ENCODE peak calls at places on chromosomes 16 and 17, in four cellular contexts. C, H, R and J are unnamed samples.

GRCh38 chr16:85678016-85678415 is 10.7 kb downstream of the GINS2 start:
- DNase-seq in H (no peak), R (no peak), C (no peak), J (no peak)

GRCh38 chr17:61462734-61463067 is 10.5 kb downstream of the TBX4 start:
- DNase-seq in R (no peak), C (no peak), H (no peak), J (no peak)

GRCh38 chr17:82930924-82931695 is 91.3 kb upstream of the ZNF750 start:
- DNase-seq in R (no peak), C (no peak), H (no peak), J (no peak)

GRCh38 chr16:1959269-1960039 is at the start of gene NDUFB10:
- DNase-seq in R (peak; percentile 88), C (peak; percentile 85), H (peak; percentile 89), J (peak; percentile 89)

GRCh38 chr17:74584714-74585113 is 7.4 kb downstream of the CD300LD start:
- DNase-seq in H (no peak), R (no peak), C (no peak), J (no peak)

GRCh38 chr16:88030498-88030897 is 79.3 kb downstream of the BANP start:
- DNase-seq in H (no peak), C (no peak), R (no peak), J (no peak)

GRCh38 chr17:673200-673681 is 41.4 kb downstream of the VPS53 start:
- DNase-seq in R (peak; percentile 35), H (no peak), C (no peak), J (peak; percentile 56)

GRCh38 chr16:83113317-83113716 is 486.5 kb downstream of the CDH13 start:
- DNase-seq in R (no peak), H (peak; percentile 49), C (no peak), J (no peak)

GRCh38 chr17:40218740-40219072 is 398 bp upstream of the WIPF2 start:
- DNase-seq in C (peak; percentile 47), R (peak; percentile 90), H (no peak), J (peak; percentile 25)

GRCh38 chr17:17072546-17072945 is 30.3 kb downstream of the MPRIP start:
- DNase-seq in C (no peak), R (no peak), H (no peak), J (no peak)

GRCh38 chr16:794853-795466 is 5.6 kb downstream of the GNG13 start:
- DNase-seq in C (no peak), R (no peak), H (no peak), J (no peak)

GRCh38 chr16:87457724-87458423 is 35.0 kb downstream of the ZCCHC14 start:
- DNase-seq in C (peak; percentile 97), R (peak; percentile 96), H (no peak), J (peak; percentile 35)

GRCh38 chr17:77462101-77462500 is 321.3 kb downstream of the SEC14L1 start:
- DNase-seq in C (no peak), R (no peak), H (peak; percentile 52), J (no peak)

GRCh38 chr16:81626181-81626674 is 152.9 kb upstream of the PLCG2 start:
- DNase-seq in R (no peak), C (no peak), H (no peak), J (no peak)

GRCh38 chr17:82582208-82582607 is 62.7 kb downstream of the FOXK2 start:
- DNase-seq in C (no peak), R (no peak), H (no peak), J (no peak)

DNA sequence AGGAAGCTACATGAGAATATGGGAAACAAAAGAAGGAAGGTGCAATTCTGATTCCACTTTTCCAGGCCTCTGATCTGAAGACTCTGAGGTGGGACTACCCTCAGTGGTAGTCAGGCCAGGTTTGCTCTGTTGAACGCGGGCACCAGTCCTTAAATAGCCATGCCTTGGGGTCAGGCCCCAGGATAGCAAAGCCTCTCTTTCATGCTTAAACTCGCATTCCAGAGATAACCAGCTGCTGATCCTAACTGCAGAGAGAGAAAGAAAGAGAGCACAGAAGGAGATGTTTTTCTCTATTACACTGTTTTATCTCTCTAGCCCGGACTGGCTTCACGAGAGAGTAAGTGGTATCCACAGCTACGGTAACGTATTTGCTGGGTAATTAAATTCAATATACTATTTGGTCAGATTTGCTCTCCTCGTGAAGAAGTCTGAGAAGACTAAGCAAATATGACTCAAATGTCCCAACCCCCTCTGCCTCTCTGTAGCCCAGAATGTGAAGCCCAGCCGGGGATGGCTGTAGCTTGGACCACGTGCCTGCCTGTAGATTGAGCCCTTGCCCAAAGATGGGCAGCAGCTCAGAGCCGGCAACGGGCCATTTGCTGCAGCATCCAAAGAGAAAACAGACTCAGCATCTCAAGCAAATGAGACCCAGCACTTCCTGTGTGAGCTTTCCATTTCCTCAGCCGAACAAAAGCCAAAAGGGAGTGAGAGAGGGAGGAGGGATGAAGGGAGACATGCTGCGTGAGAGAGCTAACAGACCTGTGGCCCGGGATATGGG is 122.2 kb downstream of the SMG6 start:
- DNase-seq in R (peak; percentile 87), H (no peak), C (no peak), J (no peak)
- H3K9ac ChIP-seq in R (peak overlapping the region; percentile 82), H (no peak overlapping the region), C (no peak overlapping the region), J (no peak overlapping the region)

GRCh38 chr17:50149099-50149424 is 1.4 kb downstream of the PPP1R9B start:
- DNase-seq in H (no peak), R (peak; percentile 14), C (no peak), J (no peak)
- H3K4me3 ChIP-seq in H (peak overlapping the region; percentile 58), R (peak overlapping the region; percentile 88), C (peak overlapping the region; percentile 76), J (peak overlapping the region; percentile 78)

DNA sequence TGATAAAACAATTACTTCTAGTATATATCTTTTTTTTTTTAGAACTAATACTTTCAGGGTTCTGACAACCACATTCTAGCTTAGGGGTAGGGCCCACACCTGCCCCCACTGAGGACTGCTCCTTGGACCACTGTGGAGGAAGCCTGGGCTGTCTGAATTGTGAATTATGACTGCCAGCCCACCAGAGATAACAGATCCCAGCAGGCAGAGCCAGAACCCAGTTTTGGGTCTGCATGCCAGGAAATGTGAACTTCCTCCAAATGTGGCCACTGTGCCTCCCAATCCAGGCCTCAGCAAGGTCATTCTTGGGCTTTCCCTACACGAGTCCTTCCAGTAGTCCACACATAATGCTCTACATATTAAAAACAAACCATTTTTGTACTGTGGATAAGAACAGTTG is 15.9 kb downstream of the VEZF1 start:
- DNase-seq in C (no peak), R (no peak), H (no peak), J (no peak)
- H3K36me3 ChIP-seq in C (peaks cover 28% of the 10 kb centered on the region), R (peaks cover 55% of the 10 kb centered on the region), H (peaks cover 42% of the 10 kb centered on the region), J (peaks cover 54% of the 10 kb centered on the region)

GRCh38 chr17:80943346-80944145 is 48.1 kb upstream of the CHMP6 start:
- DNase-seq in C (no peak), H (no peak), R (no peak), J (no peak)
- H3K9ac ChIP-seq in C (no peak overlapping the region), H (no peak overlapping the region), R (no peak overlapping the region), J (no peak overlapping the region)

DNA sequence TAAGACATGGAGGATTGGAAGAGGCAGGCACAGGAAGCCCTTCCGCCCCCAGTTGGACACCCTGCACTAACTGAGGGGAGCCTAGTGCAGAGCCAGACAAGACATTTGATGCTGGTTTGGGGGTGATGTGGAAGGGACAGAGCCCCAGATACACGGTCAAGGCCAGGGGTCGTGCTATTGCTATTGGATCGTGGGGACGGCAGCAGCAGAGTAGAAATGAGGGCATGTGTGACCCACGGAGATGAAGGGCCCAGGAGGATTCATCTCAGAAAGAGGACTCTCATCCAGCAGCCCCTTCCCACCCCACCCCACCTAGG is 2.0 kb upstream of the VAMP2 start:
- DNase-seq in C (no peak), H (peak; percentile 30), R (no peak), J (no peak)
- H3K4me3 ChIP-seq in C (peak overlapping the region; percentile 15), H (no peak overlapping the region), R (no peak overlapping the region), J (no peak overlapping the region)

GRCh38 chr16:19236561-19236960 is 49.0 kb upstream of the CLEC19A start:
- DNase-seq in C (no peak), R (no peak), H (no peak), J (no peak)
- H3K36me3 ChIP-seq in C (no peaks in the 10 kb centered on the region), R (no peaks in the 10 kb centered on the region), H (no peaks in the 10 kb centered on the region), J (no peaks in the 10 kb centered on the region)

DNA sequence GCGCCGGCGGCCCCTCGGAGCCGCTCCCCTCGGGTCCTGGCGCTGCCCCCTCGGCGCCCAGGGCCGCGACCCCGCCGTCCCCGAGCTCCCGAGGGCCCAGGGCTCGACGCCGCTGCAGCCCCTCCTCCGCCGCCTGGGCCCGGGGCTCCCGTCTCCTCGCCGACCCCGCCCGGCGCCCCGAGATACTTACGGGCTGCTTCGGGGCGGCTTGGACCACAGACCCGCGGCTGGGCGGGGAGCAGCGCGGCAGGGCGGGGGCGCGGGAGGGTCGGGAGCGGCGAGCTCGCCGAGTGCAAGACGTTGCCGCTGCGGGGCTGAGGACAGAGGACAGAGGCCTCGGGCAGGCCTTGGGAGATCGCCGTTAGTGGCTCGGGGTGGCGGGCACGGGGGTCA is 290 bp downstream of the TOB1 start:
- DNase-seq in C (no peak), H (no peak), R (no peak), J (peak; percentile 22)
- H3K9ac ChIP-seq in C (peak overlapping the region; percentile 82), H (peak overlapping the region; percentile 87), R (peak overlapping the region; percentile 94), J (peak overlapping the region; percentile 93)

GRCh38 chr16:62642677-62643076 is 606.4 kb upstream of the CDH8 start:
- DNase-seq in C (no peak), H (no peak), R (no peak), J (no peak)

GRCh38 chr16:62639890-62640289 is 603.7 kb upstream of the CDH8 start:
- DNase-seq in R (no peak), H (no peak), C (no peak), J (no peak)

GRCh38 chr16:62638964-62639861 is 603.0 kb upstream of the CDH8 start:
- DNase-seq in H (no peak), C (no peak), R (peak; percentile 2), J (no peak)

GRCh38 chr16:62644030-62644812 is 608.0 kb upstream of the CDH8 start:
- DNase-seq in C (no peak), H (no peak), R (no peak), J (no peak)

DNA sequence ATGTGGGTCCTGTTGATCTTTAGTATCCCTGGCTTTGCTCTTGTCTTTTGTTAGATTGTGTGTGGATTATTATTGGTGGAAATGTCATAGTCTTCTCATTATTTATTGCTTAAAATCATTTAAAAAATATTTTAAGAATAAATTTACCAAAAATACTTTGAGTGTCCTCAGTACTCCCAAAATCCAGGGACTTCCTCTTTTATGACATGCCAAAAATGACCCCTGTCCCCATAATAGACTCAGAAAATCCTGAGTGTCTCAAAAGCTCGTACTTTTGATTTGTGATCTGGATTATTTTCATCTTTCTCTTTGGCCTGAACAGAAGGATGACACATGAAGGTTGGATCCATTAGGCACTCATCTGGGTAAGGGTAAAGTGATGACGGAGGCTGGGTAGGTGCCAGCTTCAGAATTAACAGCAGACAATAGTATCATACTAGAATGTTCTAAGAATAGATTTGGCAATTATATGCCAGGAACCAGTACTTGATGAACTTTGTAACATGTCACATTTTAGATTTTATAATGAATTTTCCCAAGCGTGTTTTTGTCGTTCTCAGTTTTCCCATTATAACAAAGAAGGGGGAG is 602.2 kb upstream of the CDH8 start:
- DNase-seq in C (no peak), R (no peak), H (no peak), J (no peak)
- H3K4me3 ChIP-seq in C (no peak overlapping the region), R (no peak overlapping the region), H (no peak overlapping the region), J (no peak overlapping the region)